ENCODE peak calls at places on chromosomes 1 and 21, in ten cellular contexts. K is neural progenitor cell; X is effector memory CD4-positive, alpha-beta T cell; B is Peyer's patch; O is heart left ventricle; Q is kidney; U is left ventricle myocardium inferior; H is adipocyte; D is A549; C is esophagus squamous epithelium. Z is an unnamed sample. For H3K4me1, the result is how much of the 10 kb centered on the place peaks cover.

GRCh38 chr21:18741954-18742353 is 338.4 kb upstream of the TMPRSS15 start:
- DNase-seq in K (no peak), X (no peak), B (no peak), O (no peak), Q (no peak), U (no peak), H (no peak), D (no peak), C (no peak), Z (no peak)

GRCh38 chr1:110150330-110151174 is at the start of gene SLC6A17:
- DNase-seq in K (peak), X (no peak), B (no peak), O (no peak), Q (no peak), U (no peak), H (peak), D (peak), C (no peak), Z (peak)

GRCh38 chr21:32257952-32258785 is 20.7 kb downstream of the MIS18A start:
- DNase-seq in K (peak), X (no peak), B (no peak), O (peak), Q (no peak), U (peak), H (peak), D (peak), C (no peak), Z (peak)

GRCh38 chr1:167262820-167263219 is 42.1 kb downstream of the POU2F1 start:
- DNase-seq in K (no peak), X (no peak), B (no peak), O (no peak), Q (no peak), U (no peak), H (no peak), D (no peak), C (no peak), Z (no peak)

GRCh38 chr1:206649261-206649660 is 13.9 kb downstream of the DYRK3 start:
- DNase-seq in K (no peak), X (no peak), B (no peak), O (no peak), Q (no peak), U (no peak), H (no peak), D (no peak), C (no peak), Z (no peak)

GRCh38 chr21:30718239-30718909 is at the start of gene KRTAP21-3:
- DNase-seq in K (no peak), X (no peak), B (no peak), O (no peak), Q (no peak), U (no peak), H (no peak), D (no peak), C (no peak), Z (no peak)

GRCh38 chr1:12047120-12047876 is 15.8 kb upstream of the TNFRSF8 start:
- DNase-seq in K (no peak), X (no peak), B (peak), O (no peak), Q (no peak), U (no peak), H (no peak), D (no peak), C (no peak), Z (peak)

GRCh38 chr1:223227031-223227430 is 84.0 kb upstream of the TLR5 start:
- DNase-seq in K (no peak), X (no peak), B (no peak), O (no peak), Q (no peak), U (no peak), H (no peak), D (no peak), C (no peak), Z (no peak)

GRCh38 chr1:168235548-168235885 is 9.7 kb downstream of the SFT2D2 start:
- DNase-seq in K (no peak), X (no peak), B (no peak), O (no peak), Q (no peak), U (no peak), H (peak), D (no peak), C (no peak), Z (no peak)

GRCh38 chr1:155979525-155980343 is 1.4 kb upstream of the ARHGEF2 start:
- DNase-seq in K (no peak), X (no peak), B (peak), O (peak), Q (no peak), U (peak), H (peak), D (no peak), C (no peak), Z (no peak)

GRCh38 chr1:47724427-47724999 is 272.7 kb downstream of the TRABD2B start:
- DNase-seq in K (no peak), X (no peak), B (no peak), O (no peak), Q (no peak), U (no peak), H (no peak), D (no peak), C (no peak), Z (no peak)

GRCh38 chr21:16279658-16280581 is 550.1 kb downstream of the USP25 start:
- DNase-seq in K (peak), X (no peak), B (no peak), O (peak), Q (peak), U (peak), H (peak), D (peak), C (no peak), Z (no peak)

GRCh38 chr1:224182866-224183590 is at the start of gene DEGS1:
- DNase-seq in K (peak), X (peak), B (peak), O (peak), Q (peak), U (peak), H (peak), D (peak), C (peak), Z (peak)

GRCh38 chr1:30877205-30877912 is 31.2 kb downstream of the SDC3 start:
- DNase-seq in K (no peak), X (no peak), B (no peak), O (peak), Q (peak), U (peak), H (peak), D (no peak), C (no peak), Z (no peak)

GRCh38 chr1:82894635-82895034 is 1093.9 kb downstream of the ADGRL2 start:
- DNase-seq in K (no peak), X (no peak), B (no peak), O (no peak), Q (no peak), U (no peak), H (no peak), D (no peak), C (no peak), Z (no peak)

GRCh38 chr1:214102907-214103306 is 115.1 kb downstream of the PROX1 start:
- DNase-seq in K (peak), X (no peak), B (no peak), O (no peak), Q (no peak), U (no peak), H (peak), D (peak), C (no peak), Z (no peak)

GRCh38 chr1:38789498-38790169 is 69.9 kb downstream of the RRAGC start:
- DNase-seq in K (no peak), X (no peak), B (no peak), O (no peak), Q (no peak), U (no peak), H (no peak), D (no peak), C (no peak), Z (no peak)

GRCh38 chr1:173853074-173853473 is 14.7 kb downstream of the GAS5 start:
- DNase-seq in K (peak), X (no peak), B (no peak), O (no peak), Q (no peak), U (no peak), H (no peak), D (no peak), C (no peak), Z (no peak)

GRCh38 chr1:41795205-41795762 is 123.4 kb downstream of the HIVEP3 start:
- DNase-seq in K (no peak), X (no peak), B (no peak), O (no peak), Q (no peak), U (no peak), H (peak), D (peak), C (no peak), Z (no peak)

GRCh38 chr21:35226960-35227741 is 178.0 kb upstream of the RUNX1 start:
- DNase-seq in K (no peak), X (peak), B (peak), O (no peak), Q (no peak), U (no peak), H (no peak), D (no peak), C (no peak), Z (peak)
- H3K4me3 ChIP-seq in K (no peak), X (peak), B (no peak), O (no peak), Q (no peak), U (no peak), H (no peak), D (no peak), C (no peak), Z (peak)

DNA sequence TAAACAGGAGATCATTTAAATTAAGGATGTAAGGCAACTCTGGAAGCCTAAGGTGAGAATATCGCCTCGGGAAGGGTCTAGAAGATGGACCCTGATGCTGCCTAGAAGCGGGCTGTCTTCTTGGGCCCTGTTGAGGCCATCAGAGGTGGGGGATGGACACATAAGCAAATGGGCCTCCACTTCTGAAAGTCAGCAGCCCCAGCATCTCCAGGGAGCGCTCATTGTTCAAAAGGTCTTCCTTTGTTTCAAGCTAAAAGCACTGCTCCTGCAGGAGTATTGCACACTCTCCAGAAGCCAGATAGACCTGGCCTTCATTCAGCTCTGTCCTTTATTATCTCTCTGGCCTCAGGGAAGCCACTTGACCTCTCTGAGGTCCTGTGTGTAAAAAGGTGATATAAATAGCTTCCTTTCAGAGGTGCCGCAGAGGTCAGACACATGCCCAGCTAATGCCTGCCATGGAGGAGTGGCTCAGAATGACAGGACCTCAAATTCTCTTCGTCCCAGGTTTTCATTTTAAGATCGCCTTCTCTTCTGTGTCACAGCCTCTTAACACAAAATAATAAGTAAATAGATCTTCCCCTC is 5.3 kb upstream of the RCAN1 start:
- DNase-seq in K (no peak), X (no peak), B (no peak), O (peak), Q (no peak), U (no peak), H (no peak), D (no peak), C (no peak), Z (no peak)
- H3K4me1 ChIP-seq in K (under half), X (under half), B (under half), O (under half), Q (under half), U (under half), H (under half), D (under half), C (under half), Z (under half)

GRCh38 chr1:8816831-8817412 is 518 bp downstream of the RERE start:
- DNase-seq in K (peak), X (peak), B (peak), O (peak), Q (peak), U (peak), H (peak), D (no peak), C (no peak), Z (peak)

GRCh38 chr1:8813991-8814390 is 3.4 kb downstream of the RERE start:
- DNase-seq in K (no peak), X (no peak), B (no peak), O (no peak), Q (no peak), U (no peak), H (peak), D (no peak), C (no peak), Z (peak)

GRCh38 chr1:8814870-8815269 is 2.6 kb downstream of the RERE start:
- DNase-seq in K (peak), X (no peak), B (no peak), O (no peak), Q (no peak), U (no peak), H (no peak), D (no peak), C (no peak), Z (peak)

GRCh38 chr1:8816306-8816705 is 1.1 kb downstream of the RERE start:
- DNase-seq in K (no peak), X (no peak), B (no peak), O (no peak), Q (no peak), U (no peak), H (peak), D (no peak), C (no peak), Z (peak)

DNA sequence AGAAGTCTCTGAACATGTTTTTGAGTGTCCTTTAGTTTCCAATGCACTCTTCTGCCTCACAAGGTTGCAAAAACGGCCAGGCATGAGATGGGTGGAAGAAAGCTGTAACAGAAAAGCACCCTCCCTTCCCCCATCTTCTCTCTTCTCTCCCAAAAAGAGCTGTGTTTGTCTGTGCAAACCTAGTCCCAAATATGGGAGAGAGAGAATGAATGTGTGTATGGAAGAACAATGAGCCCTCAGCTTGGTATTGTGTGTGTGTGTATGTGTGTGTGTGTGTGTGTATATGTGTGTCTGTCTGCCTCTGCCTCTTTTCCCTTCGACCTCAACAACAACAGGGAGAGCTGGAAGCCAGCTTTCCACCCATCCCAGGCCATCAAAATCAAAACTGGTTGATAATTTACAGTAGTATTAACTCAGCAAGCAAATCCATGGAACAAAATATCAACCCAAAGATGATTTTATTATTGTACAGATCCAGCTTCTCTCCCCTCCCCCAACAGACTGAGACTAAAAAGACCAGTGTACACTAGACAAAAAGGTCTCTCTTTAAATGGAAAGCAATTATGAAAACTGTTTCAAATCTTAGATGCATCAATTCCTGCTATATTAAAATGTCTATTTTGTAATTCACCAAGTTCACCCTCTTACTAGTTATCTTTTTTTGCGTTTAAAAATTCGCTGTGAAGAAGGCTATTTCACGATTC is 1.7 kb downstream of the RERE start:
- DNase-seq in K (peak), X (no peak), B (no peak), O (no peak), Q (no peak), U (no peak), H (peak), D (no peak), C (no peak), Z (no peak)
- H3K4me3 ChIP-seq in K (peak), X (no peak), B (no peak), O (peak), Q (peak), U (peak), H (peak), D (peak), C (peak), Z (peak)

DNA sequence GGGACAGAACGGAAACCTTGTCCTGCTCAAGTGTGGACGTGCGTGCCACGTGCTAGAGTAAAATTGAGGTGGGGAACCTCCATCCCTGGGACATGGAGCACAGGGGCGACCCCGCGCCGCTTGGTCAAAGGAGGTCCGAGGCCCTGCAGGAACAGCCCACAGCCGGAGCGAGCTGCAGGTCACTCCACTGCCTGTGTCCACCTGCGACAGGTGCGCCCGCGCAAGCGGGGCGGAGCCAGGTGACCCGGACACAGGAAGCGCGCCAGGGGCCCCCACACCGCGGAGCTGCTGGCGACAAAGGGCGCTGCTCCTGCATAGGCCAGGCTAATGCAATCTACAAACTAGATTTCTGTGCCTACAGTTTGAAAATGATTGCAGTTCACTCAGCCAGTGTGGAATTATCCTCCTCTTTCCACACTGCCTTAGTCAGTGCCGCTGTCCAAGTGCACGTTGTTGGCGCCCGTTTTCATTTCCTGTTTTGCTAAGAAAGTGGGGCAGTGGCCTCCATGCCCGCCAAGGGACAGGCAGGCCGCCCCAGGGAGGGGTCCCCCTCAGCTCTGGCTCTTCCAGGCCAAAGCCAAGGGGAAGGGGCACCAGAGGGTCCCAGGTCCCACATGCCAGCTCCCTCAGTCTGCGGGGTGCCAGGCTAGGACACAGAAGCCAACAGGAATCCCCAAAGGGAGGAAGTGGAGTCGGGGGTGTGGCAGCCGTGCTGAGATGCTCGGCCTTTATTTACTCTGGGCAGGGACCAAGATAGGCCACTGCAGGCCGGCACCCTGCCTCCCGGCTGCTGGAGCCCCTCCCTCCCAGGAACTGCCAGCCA is 4.3 kb upstream of the NADK start:
- DNase-seq in K (peak), X (no peak), B (peak), O (peak), Q (peak), U (peak), H (peak), D (peak), C (no peak), Z (peak)
- H3K4me1 ChIP-seq in K (under half), X (half or more), B (under half), O (under half), Q (under half), U (half or more), H (under half), D (under half), C (half or more), Z (half or more)

GRCh38 chr1:8711873-8712412 is 105.5 kb downstream of the RERE start:
- DNase-seq in K (no peak), X (no peak), B (no peak), O (no peak), Q (no peak), U (no peak), H (no peak), D (no peak), C (no peak), Z (peak)
- H3K4me3 ChIP-seq in K (peak), X (no peak), B (no peak), O (peak), Q (peak), U (peak), H (peak), D (peak), C (no peak), Z (peak)

GRCh38 chr1:113813218-113813617 is 942 bp upstream of the RSBN1 start:
- DNase-seq in K (no peak), X (no peak), B (no peak), O (no peak), Q (peak), U (no peak), H (no peak), D (no peak), C (no peak), Z (no peak)

GRCh38 chr1:113809651-113810602 is 2.3 kb downstream of the RSBN1 start:
- DNase-seq in K (no peak), X (no peak), B (no peak), O (no peak), Q (no peak), U (no peak), H (peak), D (peak), C (no peak), Z (no peak)

GRCh38 chr1:113811888-113812660 is at the start of gene RSBN1:
- DNase-seq in K (peak), X (peak), B (peak), O (peak), Q (peak), U (peak), H (peak), D (peak), C (peak), Z (peak)

GRCh38 chr1:113812661-113813135 is 422 bp upstream of the RSBN1 start:
- DNase-seq in K (peak), X (peak), B (peak), O (peak), Q (no peak), U (no peak), H (no peak), D (no peak), C (no peak), Z (no peak)

GRCh38 chr1:113811353-113811887 is 856 bp downstream of the RSBN1 start:
- DNase-seq in K (peak), X (no peak), B (peak), O (peak), Q (peak), U (no peak), H (peak), D (peak), C (peak), Z (peak)
- H3K4me1 ChIP-seq in K (under half), X (under half), B (under half), O (under half), Q (under half), U (under half), H (under half), D (under half), C (half or more), Z (under half)

DNA sequence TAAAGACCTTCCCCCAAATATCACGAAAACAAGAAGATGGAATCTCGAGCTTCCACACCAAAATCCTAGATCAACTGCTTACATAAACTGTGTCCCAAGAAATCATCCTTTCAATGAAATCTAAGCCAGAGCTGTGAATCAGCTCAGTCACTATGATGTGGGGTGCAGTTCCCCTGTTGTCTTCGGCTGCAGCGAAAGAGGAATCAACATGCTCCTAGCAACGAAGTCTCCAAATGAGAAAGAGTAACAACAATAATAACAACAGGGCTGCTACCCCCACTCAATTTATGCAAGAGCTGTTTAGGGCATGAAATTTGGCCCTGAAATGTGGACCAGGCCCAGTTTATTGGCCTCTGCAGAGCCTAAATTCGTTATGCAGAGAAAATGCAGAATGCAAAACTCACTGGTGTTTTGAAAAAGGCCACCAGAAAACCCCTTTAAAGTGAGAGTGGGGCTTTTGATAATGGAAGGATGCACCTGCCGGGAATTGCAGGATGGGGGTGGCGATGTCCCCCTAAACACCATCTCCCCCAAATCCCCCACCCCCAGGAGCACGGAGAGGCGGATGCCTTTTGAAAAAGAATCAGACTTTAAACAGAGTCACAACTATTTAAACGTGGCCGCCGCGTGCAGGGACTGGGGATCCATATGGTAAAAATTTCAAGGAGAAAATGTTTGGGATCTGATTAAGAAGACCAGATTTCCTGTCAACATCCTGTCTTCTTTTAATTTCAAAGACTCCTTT is 2.0 kb downstream of the RUNX3 start:
- DNase-seq in K (peak), X (no peak), B (no peak), O (no peak), Q (no peak), U (no peak), H (peak), D (no peak), C (no peak), Z (peak)
- H3K4me3 ChIP-seq in K (peak), X (peak), B (peak), O (peak), Q (no peak), U (peak), H (no peak), D (no peak), C (peak), Z (peak)

GRCh38 chr1:15222653-15223303 is 24.2 kb upstream of the FHAD1 start:
- DNase-seq in K (no peak), X (no peak), B (no peak), O (no peak), Q (no peak), U (no peak), H (no peak), D (no peak), C (no peak), Z (no peak)
- H3K4me1 ChIP-seq in K (under half), X (under half), B (under half), O (under half), Q (under half), U (under half), H (under half), D (under half), C (under half), Z (under half)